ENCODE peak calls at places on chromosomes 4 and X, in four cellular contexts. Z is endothelial cell of umbilical vein, Q is GM12878, N is breast epithelium. L is an unnamed sample.

GRCh38 chr4:110501826-110502225 is 25.9 kb downstream of the ENPEP start:
- DNase-seq in Z (no peak), Q (no peak), N (no peak), L (no peak)

GRCh38 chr4:130747842-130748241 is 1651.9 kb downstream of the C4orf33 start:
- DNase-seq in Z (no peak), Q (no peak), N (no peak), L (no peak)

GRCh38 chrX:107542500-107542899 is 85.8 kb upstream of the PRPS1 start:
- DNase-seq in Z (peak), Q (no peak), N (no peak), L (no peak)

GRCh38 chr4:67779631-67780030 is 25.4 kb upstream of the GNRHR start:
- DNase-seq in Z (no peak), Q (no peak), N (no peak), L (no peak)

GRCh38 chr4:89491731-89492235 is 184.2 kb upstream of the GPRIN3 start:
- DNase-seq in Z (no peak), Q (no peak), N (no peak), L (no peak)

GRCh38 chrX:40521868-40522450 is 58.8 kb upstream of the ATP6AP2 start:
- DNase-seq in Z (no peak), Q (no peak), N (no peak), L (no peak)

GRCh38 chrX:150767475-150768131 is 74.4 kb downstream of the MTMR1 start:
- DNase-seq in Z (no peak), Q (no peak), N (no peak), L (no peak)

GRCh38 chrX:5526191-5526590 is 702.5 kb downstream of the NLGN4X start:
- DNase-seq in Z (no peak), Q (no peak), N (no peak), L (no peak)

GRCh38 chr4:130712038-130712437 is 1616.1 kb downstream of the C4orf33 start:
- DNase-seq in Z (peak), Q (no peak), N (no peak), L (no peak)

GRCh38 chrX:53831662-53832635 is 145.4 kb upstream of the HUWE1 start:
- DNase-seq in Z (peak), Q (peak), N (no peak), L (no peak)

GRCh38 chr4:121156822-121157769 is 7.0 kb downstream of the TNIP3 start:
- DNase-seq in Z (peak), Q (no peak), N (no peak), L (no peak)

GRCh38 chr4:61532324-61532723 is 332.2 kb downstream of the ADGRL3 start:
- DNase-seq in Z (no peak), Q (no peak), N (no peak), L (no peak)

GRCh38 chrX:116170444-116170843 is at the start of gene AGTR2:
- DNase-seq in Z (no peak), Q (no peak), N (no peak), L (no peak)

GRCh38 chrX:3712080-3712869 is 1.2 kb downstream of the PRKX start:
- DNase-seq in Z (peak), Q (no peak), N (no peak), L (no peak)

GRCh38 chrX:133083899-133084298 is 13.0 kb downstream of the USP26 start:
- DNase-seq in Z (no peak), Q (no peak), N (no peak), L (no peak)

GRCh38 chrX:12227412-12228041 is 89.3 kb downstream of the FRMPD4 start:
- DNase-seq in Z (no peak), Q (no peak), N (no peak), L (no peak)

GRCh38 chrX:12228862-12229261 is 90.6 kb downstream of the FRMPD4 start:
- DNase-seq in Z (no peak), Q (no peak), N (no peak), L (no peak)

GRCh38 chrX:12225073-12225472 is 86.8 kb downstream of the FRMPD4 start:
- DNase-seq in Z (no peak), Q (no peak), N (no peak), L (no peak)

DNA sequence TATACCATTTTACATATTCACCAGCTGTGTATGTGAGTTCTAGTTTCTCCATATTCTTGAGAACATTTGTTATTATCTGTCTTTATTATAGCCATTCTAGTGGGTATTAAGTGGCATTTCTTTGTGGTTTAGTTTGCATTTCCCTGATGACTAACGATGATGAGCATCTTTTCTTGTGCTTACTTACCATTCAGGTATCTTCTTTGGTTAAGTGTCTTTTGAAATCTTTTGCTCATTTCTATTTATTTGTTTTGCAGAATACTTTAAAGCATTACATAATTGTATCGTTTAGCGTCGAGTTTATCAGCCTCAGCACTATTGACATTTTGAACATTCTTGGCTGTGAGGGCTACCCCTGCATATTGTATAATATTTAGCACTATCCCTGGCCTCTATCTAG is 85.4 kb downstream of the FRMPD4 start:
- DNase-seq in Z (no peak), Q (no peak), N (no peak), L (no peak)
- TF ChIP-seq POLR2AphosphoS5 in Z (no peak), Q (no peak), N (no peak), L (no peak)

GRCh38 chrX:123764967-123765871 is 32.4 kb upstream of the THOC2 start:
- DNase-seq in Z (peak), Q (no peak), N (peak), L (no peak)
- TF ChIP-seq POLR2A in Z (no peak), Q (peak), N (no peak), L (no peak)

GRCh38 chr4:149511558-149512298 is 303.9 kb downstream of the IQCM start:
- DNase-seq in Z (no peak), Q (no peak), N (no peak), L (no peak)

GRCh38 chr4:149518471-149518870 is 297.2 kb downstream of the IQCM start:
- DNase-seq in Z (no peak), Q (no peak), N (no peak), L (no peak)

GRCh38 chr4:149512489-149512888 is 303.2 kb downstream of the IQCM start:
- DNase-seq in Z (no peak), Q (no peak), N (no peak), L (no peak)
- H3K4me3 ChIP-seq in Z (no peak), Q (no peak), N (no peak), L (no peak)

GRCh38 chrX:120603707-120604358 is at the start of gene MCTS1:
- DNase-seq in Z (peak), Q (peak), N (peak), L (peak)

GRCh38 chrX:120604359-120604782 is 470 bp downstream of the MCTS1 start:
- DNase-seq in Z (peak), Q (no peak), N (no peak), L (no peak)
- TF ChIP-seq POLR2AphosphoS5 in Z (no peak), Q (no peak), N (no peak), L (no peak)

DNA sequence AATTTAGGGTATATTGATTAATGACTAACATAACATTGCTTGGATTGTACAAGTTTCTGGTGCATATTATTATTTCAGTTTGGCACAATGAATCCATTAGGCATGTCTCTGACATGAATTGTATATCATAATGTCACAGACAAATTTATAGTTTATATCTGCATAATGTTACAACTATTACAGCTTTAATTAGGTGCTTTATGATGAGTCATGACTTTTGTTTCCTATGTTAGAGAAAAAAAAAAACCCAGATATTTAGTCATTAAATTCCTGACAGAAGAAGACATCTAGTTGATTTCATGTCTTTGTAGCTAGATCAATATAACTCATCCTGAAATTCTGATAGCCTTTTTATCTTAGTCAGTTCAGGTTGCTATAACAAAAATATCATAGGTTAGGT is 385.7 kb upstream of the EPHA5 start:
- DNase-seq in Z (no peak), Q (no peak), N (no peak), L (no peak)
- TF ChIP-seq POLR2A in Z (no peak), Q (no peak), N (no peak), L (no peak)

GRCh38 chr4:159267940-159268327 is 165.1 kb downstream of the RAPGEF2 start:
- DNase-seq in Z (no peak), Q (no peak), N (no peak), L (no peak)
- H3K4me3 ChIP-seq in Z (no peak), Q (no peak), N (no peak), L (no peak)

DNA sequence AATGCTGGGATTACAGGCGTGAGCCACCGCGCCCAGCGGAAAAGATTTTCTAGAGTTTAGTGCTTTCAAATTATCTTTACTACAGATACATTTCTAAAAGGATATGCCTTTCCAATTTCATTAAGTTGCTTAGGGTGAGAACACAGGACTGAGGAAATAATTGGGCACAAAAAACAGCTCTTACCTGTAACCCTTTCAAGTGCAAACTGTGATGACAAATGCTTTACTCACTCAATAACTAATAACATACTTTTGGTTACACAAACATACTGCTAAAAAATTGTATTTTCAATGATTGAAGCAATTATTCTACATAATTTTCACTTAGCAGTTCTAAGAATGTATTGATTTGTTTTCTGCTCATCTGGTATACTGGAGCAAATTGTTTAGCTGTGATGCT is 40.2 kb downstream of the PALLD start:
- DNase-seq in Z (no peak), Q (no peak), N (no peak), L (no peak)
- TF ChIP-seq POLR2AphosphoS5 in Z (no peak), Q (no peak), N (no peak), L (no peak)

DNA sequence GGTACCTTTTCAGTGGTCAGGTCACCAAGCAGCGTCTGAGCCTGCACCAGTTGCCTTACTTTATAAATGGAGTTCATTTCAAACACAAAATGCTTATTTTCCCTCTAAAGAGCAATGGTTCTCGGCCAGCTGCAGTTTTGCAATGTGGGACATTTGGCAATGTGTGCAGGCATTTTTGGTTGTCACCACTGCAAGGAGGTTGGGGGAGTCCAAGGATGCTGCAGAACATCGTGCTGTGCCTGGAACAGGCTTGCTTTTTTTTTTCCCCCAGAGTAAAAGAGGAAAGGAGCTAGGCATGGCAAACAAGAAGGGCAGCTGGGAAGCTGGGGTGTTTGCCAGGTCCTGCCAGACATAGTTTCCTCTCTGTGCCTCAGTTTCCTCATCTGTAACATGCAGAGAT is 115.6 kb downstream of the GPR143 start:
- DNase-seq in Z (no peak), Q (no peak), N (no peak), L (no peak)
- TF ChIP-seq POLR2A in Z (no peak), Q (no peak), N (no peak), L (no peak)

GRCh38 chrX:123581586-123581985 is 151.3 kb downstream of the THOC2 start:
- DNase-seq in Z (no peak), Q (no peak), N (no peak), L (no peak)

DNA sequence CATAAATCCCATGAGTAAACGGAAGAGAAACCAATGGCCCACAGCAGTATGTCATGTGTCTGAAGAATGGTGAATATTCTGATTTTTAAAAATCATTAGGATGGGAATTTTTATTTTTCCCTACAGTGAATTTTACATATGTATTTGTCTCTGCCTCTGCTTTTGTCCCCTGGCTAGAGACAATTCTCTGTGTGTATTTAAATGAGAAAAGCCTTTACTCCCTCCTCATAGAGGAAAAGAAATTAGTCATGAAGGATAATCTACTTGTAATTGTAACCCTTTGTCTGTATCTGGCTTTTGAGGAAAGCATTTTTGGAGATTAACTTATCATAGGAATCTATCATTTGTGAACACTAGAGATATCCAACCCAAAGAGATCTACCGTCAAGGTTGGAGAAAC is 152.0 kb downstream of the THOC2 start:
- DNase-seq in Z (no peak), Q (no peak), N (no peak), L (no peak)
- H3K4me3 ChIP-seq in Z (no peak), Q (no peak), N (no peak), L (no peak)

GRCh38 chr4:39043697-39044363 is 11.6 kb upstream of the TMEM156 start:
- DNase-seq in Z (peak), Q (peak), N (no peak), L (no peak)
- TF ChIP-seq POLR2AphosphoS5 in Z (peak), Q (peak), N (no peak), L (no peak)

L was measured in vagina.